ENCODE peak calls at places on chromosomes 11 and 22, in four cellular contexts. One of them, this sample, is unnamed.

GRCh38 chr22:17733484-17733883 is 40.8 kb downstream of the BID start:
- DNase-seq in CD4-positive, CD25-positive, alpha-beta regulatory T cell: no peak
- DNase-seq in lower lobe of right lung: no peak
- DNase-seq in mesendoderm: no peak
- DNase-seq in this sample: no peak

GRCh38 chr11:123430736-123431356 is 777 bp downstream of the GRAMD1B start:
- DNase-seq in CD4-positive, CD25-positive, alpha-beta regulatory T cell: peak; percentile 88
- DNase-seq in lower lobe of right lung: peak; percentile 91
- DNase-seq in mesendoderm: peak; percentile 87
- DNase-seq in this sample: peak; percentile 65

GRCh38 chr11:2139691-2140337 is 625 bp upstream of the IGF2 start:
- DNase-seq in CD4-positive, CD25-positive, alpha-beta regulatory T cell: no peak
- DNase-seq in lower lobe of right lung: no peak
- DNase-seq in mesendoderm: no peak
- DNase-seq in this sample: no peak

GRCh38 chr11:93198221-93198650 is 445 bp upstream of the SLC36A4 start:
- DNase-seq in CD4-positive, CD25-positive, alpha-beta regulatory T cell: no peak
- DNase-seq in lower lobe of right lung: no peak
- DNase-seq in mesendoderm: no peak
- DNase-seq in this sample: no peak

GRCh38 chr11:108131993-108132392 is 10.6 kb downstream of the ACAT1 start:
- DNase-seq in CD4-positive, CD25-positive, alpha-beta regulatory T cell: no peak
- DNase-seq in lower lobe of right lung: no peak
- DNase-seq in mesendoderm: no peak
- DNase-seq in this sample: no peak

GRCh38 chr11:31641477-31642062 is 132.0 kb downstream of the ELP4 start:
- DNase-seq in CD4-positive, CD25-positive, alpha-beta regulatory T cell: no peak
- DNase-seq in lower lobe of right lung: no peak
- DNase-seq in mesendoderm: peak; percentile 64
- DNase-seq in this sample: no peak

GRCh38 chr22:50304528-50305392 is 2.7 kb downstream of the PLXNB2 start:
- DNase-seq in CD4-positive, CD25-positive, alpha-beta regulatory T cell: no peak
- DNase-seq in lower lobe of right lung: peak; percentile 75
- DNase-seq in mesendoderm: no peak
- DNase-seq in this sample: no peak

GRCh38 chr22:37314315-37315046 is 32.2 kb downstream of the CYTH4 start:
- DNase-seq in CD4-positive, CD25-positive, alpha-beta regulatory T cell: peak; percentile 57
- DNase-seq in lower lobe of right lung: no peak
- DNase-seq in mesendoderm: no peak
- DNase-seq in this sample: peak; percentile 19

GRCh38 chr11:73137262-73137941 is 4.7 kb downstream of the FCHSD2 start:
- DNase-seq in CD4-positive, CD25-positive, alpha-beta regulatory T cell: no peak
- DNase-seq in lower lobe of right lung: no peak
- DNase-seq in mesendoderm: no peak
- DNase-seq in this sample: no peak

GRCh38 chr22:44692662-44693007 is 9.4 kb upstream of the PRR5 start:
- DNase-seq in CD4-positive, CD25-positive, alpha-beta regulatory T cell: no peak
- DNase-seq in lower lobe of right lung: no peak
- DNase-seq in mesendoderm: no peak
- DNase-seq in this sample: no peak

GRCh38 chr11:130480166-130480565 is 31.7 kb downstream of the ADAMTS15 start:
- DNase-seq in CD4-positive, CD25-positive, alpha-beta regulatory T cell: no peak
- DNase-seq in lower lobe of right lung: no peak
- DNase-seq in mesendoderm: no peak
- DNase-seq in this sample: no peak

GRCh38 chr22:16936625-16937024 is 71.4 kb downstream of the GAB4 start:
- DNase-seq in CD4-positive, CD25-positive, alpha-beta regulatory T cell: no peak
- DNase-seq in lower lobe of right lung: no peak
- DNase-seq in mesendoderm: no peak
- DNase-seq in this sample: no peak

GRCh38 chr11:26319906-26320305 is 12.0 kb upstream of the ANO3 start:
- DNase-seq in CD4-positive, CD25-positive, alpha-beta regulatory T cell: no peak
- DNase-seq in lower lobe of right lung: no peak
- DNase-seq in mesendoderm: peak; percentile 72
- DNase-seq in this sample: no peak

GRCh38 chr11:126495281-126495680 is 139.8 kb downstream of the ST3GAL4 start:
- DNase-seq in CD4-positive, CD25-positive, alpha-beta regulatory T cell: no peak
- DNase-seq in lower lobe of right lung: no peak
- DNase-seq in mesendoderm: no peak
- DNase-seq in this sample: no peak

GRCh38 chr11:66685276-66686099 is 7.8 kb upstream of the RBM4B start:
- DNase-seq in CD4-positive, CD25-positive, alpha-beta regulatory T cell: no peak
- DNase-seq in lower lobe of right lung: no peak
- DNase-seq in mesendoderm: no peak
- DNase-seq in this sample: no peak

GRCh38 chr11:17597770-17598169 is 50.7 kb downstream of the OTOG start:
- DNase-seq in CD4-positive, CD25-positive, alpha-beta regulatory T cell: no peak
- DNase-seq in lower lobe of right lung: no peak
- DNase-seq in mesendoderm: no peak
- DNase-seq in this sample: no peak

GRCh38 chr11:44883277-44883676 is 67.4 kb downstream of the TP53I11 start:
- DNase-seq in CD4-positive, CD25-positive, alpha-beta regulatory T cell: no peak
- DNase-seq in lower lobe of right lung: no peak
- DNase-seq in mesendoderm: no peak
- DNase-seq in this sample: no peak

GRCh38 chr11:68335693-68336092 is 23.3 kb downstream of the LRP5 start:
- DNase-seq in CD4-positive, CD25-positive, alpha-beta regulatory T cell: no peak
- DNase-seq in lower lobe of right lung: no peak
- DNase-seq in mesendoderm: no peak
- DNase-seq in this sample: no peak

GRCh38 chr11:55714982-55715888 is 53.2 kb downstream of the OR4C6 start:
- DNase-seq in CD4-positive, CD25-positive, alpha-beta regulatory T cell: no peak
- DNase-seq in lower lobe of right lung: no peak
- DNase-seq in mesendoderm: peak; percentile 18
- DNase-seq in this sample: no peak

GRCh38 chr11:78420255-78420764 is 2.7 kb upstream of the GAB2 start:
- DNase-seq in CD4-positive, CD25-positive, alpha-beta regulatory T cell: peak; percentile 62
- DNase-seq in lower lobe of right lung: peak; percentile 70
- DNase-seq in mesendoderm: peak; percentile 71
- DNase-seq in this sample: peak; percentile 47

GRCh38 chr11:11742486-11742885 is 99.3 kb upstream of the USP47 start:
- DNase-seq in CD4-positive, CD25-positive, alpha-beta regulatory T cell: no peak
- DNase-seq in lower lobe of right lung: no peak
- DNase-seq in mesendoderm: no peak
- DNase-seq in this sample: no peak

GRCh38 chr22:48835364-48835763 is 992.3 kb downstream of the BRD1 start:
- DNase-seq in CD4-positive, CD25-positive, alpha-beta regulatory T cell: no peak
- DNase-seq in lower lobe of right lung: no peak
- DNase-seq in mesendoderm: no peak
- DNase-seq in this sample: no peak

GRCh38 chr22:45889539-45890350 is 87.2 kb downstream of the WNT7B start:
- DNase-seq in CD4-positive, CD25-positive, alpha-beta regulatory T cell: no peak
- DNase-seq in lower lobe of right lung: peak; percentile 37
- DNase-seq in mesendoderm: no peak
- DNase-seq in this sample: no peak

GRCh38 chr22:42777126-42777525 is 56.5 kb upstream of the A4GALT start:
- DNase-seq in CD4-positive, CD25-positive, alpha-beta regulatory T cell: no peak
- DNase-seq in lower lobe of right lung: no peak
- DNase-seq in mesendoderm: no peak
- DNase-seq in this sample: no peak

GRCh38 chr11:78961186-78961782 is 386.6 kb upstream of the NARS2 start:
- DNase-seq in CD4-positive, CD25-positive, alpha-beta regulatory T cell: no peak
- DNase-seq in lower lobe of right lung: peak; percentile 48
- DNase-seq in mesendoderm: peak; percentile 92
- DNase-seq in this sample: no peak

GRCh38 chr11:7672960-7673723 is at the start of gene CYB5R2:
- DNase-seq in CD4-positive, CD25-positive, alpha-beta regulatory T cell: no peak
- DNase-seq in lower lobe of right lung: peak; percentile 80
- DNase-seq in mesendoderm: peak; percentile 84
- DNase-seq in this sample: no peak

GRCh38 chr22:48823941-48824340 is 1003.7 kb downstream of the BRD1 start:
- DNase-seq in CD4-positive, CD25-positive, alpha-beta regulatory T cell: no peak
- DNase-seq in lower lobe of right lung: no peak
- DNase-seq in mesendoderm: no peak
- DNase-seq in this sample: no peak

GRCh38 chr11:1896468-1896867 is 4.8 kb upstream of the PRR33 start:
- DNase-seq in CD4-positive, CD25-positive, alpha-beta regulatory T cell: no peak
- DNase-seq in lower lobe of right lung: no peak
- DNase-seq in mesendoderm: no peak
- DNase-seq in this sample: no peak

GRCh38 chr11:61797263-61797944 is 4.7 kb downstream of the FEN1 start:
- DNase-seq in CD4-positive, CD25-positive, alpha-beta regulatory T cell: peak; percentile 85
- DNase-seq in lower lobe of right lung: peak; percentile 69
- DNase-seq in mesendoderm: peak; percentile 86
- DNase-seq in this sample: peak; percentile 77

GRCh38 chr11:86122773-86123172 is 53.9 kb upstream of the PICALM start:
- DNase-seq in CD4-positive, CD25-positive, alpha-beta regulatory T cell: no peak
- DNase-seq in lower lobe of right lung: no peak
- DNase-seq in mesendoderm: no peak
- DNase-seq in this sample: no peak

GRCh38 chr11:129412501-129412900 is 36.9 kb downstream of the BARX2 start:
- DNase-seq in CD4-positive, CD25-positive, alpha-beta regulatory T cell: no peak
- DNase-seq in lower lobe of right lung: no peak
- DNase-seq in mesendoderm: peak; percentile 74
- DNase-seq in this sample: no peak

DNA sequence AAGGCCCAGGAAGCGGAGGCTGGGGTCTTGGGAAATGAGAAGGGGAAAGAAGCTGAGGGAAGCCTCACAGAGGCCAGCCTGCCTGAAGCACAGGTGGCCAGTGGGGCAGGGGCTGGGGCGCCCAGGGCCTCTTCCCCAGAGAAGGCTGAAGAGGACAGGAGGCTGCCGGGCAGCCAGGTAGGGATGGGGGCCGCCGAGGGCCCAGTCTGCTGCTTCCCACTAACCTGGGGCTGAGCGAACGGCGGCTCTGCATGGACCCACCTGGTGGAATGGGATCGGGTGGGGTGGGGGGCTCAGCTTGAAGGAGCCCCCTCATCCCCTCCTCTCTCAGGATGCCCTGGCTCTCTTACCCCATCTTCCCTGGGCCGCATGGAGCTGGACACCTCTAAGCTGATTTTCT is 7.7 kb downstream of the EHBP1L1 start:
- DNase-seq in CD4-positive, CD25-positive, alpha-beta regulatory T cell: no peak
- DNase-seq in lower lobe of right lung: no peak
- DNase-seq in mesendoderm: no peak
- DNase-seq in this sample: no peak
- H3K27ac ChIP-seq in CD4-positive, CD25-positive, alpha-beta regulatory T cell: no peak overlapping the region
- H3K27ac ChIP-seq in lower lobe of right lung: no peak overlapping the region
- H3K27ac ChIP-seq in mesendoderm: no peak overlapping the region
- H3K27ac ChIP-seq in this sample: no peak overlapping the region

DNA sequence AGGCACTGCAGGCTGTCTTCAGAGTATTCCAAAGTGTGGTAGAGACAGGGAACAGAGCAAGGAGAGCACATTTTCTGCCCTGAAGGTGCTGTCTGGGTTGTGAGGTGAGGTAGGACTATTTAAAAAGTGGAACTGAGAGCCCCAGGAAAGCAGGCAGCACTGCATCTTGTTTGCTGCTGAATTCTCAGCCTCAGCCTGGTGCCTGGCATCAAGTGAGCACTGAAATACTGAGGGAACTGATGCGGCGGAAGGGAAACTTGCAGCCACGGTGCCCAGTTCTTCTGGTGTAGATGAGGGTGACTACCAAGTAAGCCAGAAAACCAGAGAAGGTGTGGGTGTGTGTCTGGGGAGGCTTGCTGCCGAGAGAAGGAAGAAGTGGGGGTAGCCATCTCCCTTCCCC is 59.5 kb downstream of the TNRC6B start:
- DNase-seq in CD4-positive, CD25-positive, alpha-beta regulatory T cell: no peak
- DNase-seq in lower lobe of right lung: no peak
- DNase-seq in mesendoderm: no peak
- DNase-seq in this sample: no peak
- H3K4me1 ChIP-seq in CD4-positive, CD25-positive, alpha-beta regulatory T cell: peaks cover 48% of the 10 kb centered on the region
- H3K4me1 ChIP-seq in lower lobe of right lung: peaks cover 46% of the 10 kb centered on the region
- H3K4me1 ChIP-seq in mesendoderm: no peaks in the 10 kb centered on the region
- H3K4me1 ChIP-seq in this sample: peaks cover 71% of the 10 kb centered on the region

GRCh38 chr22:19766235-19766505 is 5.6 kb downstream of the TBX1 start:
- DNase-seq in CD4-positive, CD25-positive, alpha-beta regulatory T cell: no peak
- DNase-seq in lower lobe of right lung: no peak
- DNase-seq in mesendoderm: no peak
- DNase-seq in this sample: no peak

GRCh38 chr22:19764050-19764593 is 3.5 kb downstream of the TBX1 start:
- DNase-seq in CD4-positive, CD25-positive, alpha-beta regulatory T cell: no peak
- DNase-seq in lower lobe of right lung: no peak
- DNase-seq in mesendoderm: no peak
- DNase-seq in this sample: no peak

GRCh38 chr22:19766506-19767426 is 6.2 kb downstream of the TBX1 start:
- DNase-seq in CD4-positive, CD25-positive, alpha-beta regulatory T cell: peak; percentile 71
- DNase-seq in lower lobe of right lung: peak; percentile 81
- DNase-seq in mesendoderm: peak; percentile 71
- DNase-seq in this sample: peak; percentile 30

GRCh38 chr22:19764636-19765476 is 4.3 kb downstream of the TBX1 start:
- DNase-seq in CD4-positive, CD25-positive, alpha-beta regulatory T cell: no peak
- DNase-seq in lower lobe of right lung: no peak
- DNase-seq in mesendoderm: no peak
- DNase-seq in this sample: no peak

GRCh38 chr22:19765477-19766234 is 5.1 kb downstream of the TBX1 start:
- DNase-seq in CD4-positive, CD25-positive, alpha-beta regulatory T cell: peak; percentile 28
- DNase-seq in lower lobe of right lung: no peak
- DNase-seq in mesendoderm: peak; percentile 48
- DNase-seq in this sample: no peak
- H3K27me3 ChIP-seq in CD4-positive, CD25-positive, alpha-beta regulatory T cell: peaks cover 8% of the 10 kb centered on the region
- H3K27me3 ChIP-seq in lower lobe of right lung: peaks cover 96% of the 10 kb centered on the region
- H3K27me3 ChIP-seq in mesendoderm: peaks cover 75% of the 10 kb centered on the region
- H3K27me3 ChIP-seq in this sample: peaks cover 26% of the 10 kb centered on the region

DNA sequence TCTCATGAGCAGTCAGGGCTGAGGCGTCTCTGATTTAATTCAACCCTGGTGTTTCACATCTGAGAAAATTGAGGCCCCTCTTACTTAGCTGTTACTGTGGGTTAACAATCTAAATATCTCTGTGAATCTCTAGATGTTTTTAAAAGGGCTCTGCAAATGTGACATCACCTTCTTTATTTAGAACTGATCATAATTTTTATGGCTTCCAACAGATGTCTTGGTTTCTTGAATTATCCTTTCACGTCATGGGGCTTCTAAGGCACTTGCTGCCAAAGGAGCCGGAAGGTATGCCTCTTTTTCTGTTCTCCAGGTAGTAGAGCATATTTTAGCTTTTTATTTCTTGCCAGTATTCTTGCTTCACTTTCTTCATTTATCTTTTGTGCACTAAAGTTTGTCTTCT is 76.1 kb upstream of the LIN7C start:
- DNase-seq in CD4-positive, CD25-positive, alpha-beta regulatory T cell: no peak
- DNase-seq in lower lobe of right lung: no peak
- DNase-seq in mesendoderm: no peak
- DNase-seq in this sample: no peak
- H3K27ac ChIP-seq in CD4-positive, CD25-positive, alpha-beta regulatory T cell: no peak overlapping the region
- H3K27ac ChIP-seq in lower lobe of right lung: no peak overlapping the region
- H3K27ac ChIP-seq in mesendoderm: no peak overlapping the region
- H3K27ac ChIP-seq in this sample: no peak overlapping the region